ENCODE peak calls at places on chromosomes 2 and 18, in six cellular contexts. Y is breast epithelium, S is sigmoid colon, V is ovary, F is heart left ventricle, U is right lobe of liver. C is an unnamed sample.

GRCh38 chr2:54546925-54547324 is 90.8 kb downstream of the SPTBN1 start:
- DNase-seq in Y (no peak), S (no peak), V (no peak), F (no peak), U (no peak), C (no peak)

GRCh38 chr2:55620123-55620779 is 2.8 kb upstream of the PPP4R3B start:
- DNase-seq in Y (no peak), S (no peak), V (no peak), F (no peak), U (no peak), C (no peak)

GRCh38 chr2:130878316-130878715 is 41.6 kb downstream of the ARHGEF4 start:
- DNase-seq in Y (no peak), S (no peak), V (no peak), F (no peak), U (no peak), C (no peak)

GRCh38 chr2:1515986-1516797 is 102.9 kb downstream of the TPO start:
- DNase-seq in Y (no peak), S (peak; percentile 43), V (no peak), F (no peak), U (peak; percentile 35), C (no peak)

GRCh38 chr2:176130917-176131616 is 1.6 kb downstream of the HOXD8 start:
- DNase-seq in Y (no peak), S (peak; percentile 20), V (no peak), F (no peak), U (no peak), C (no peak)

GRCh38 chr2:237433920-237434319 is 20.0 kb upstream of the COL6A3 start:
- DNase-seq in Y (no peak), S (no peak), V (no peak), F (no peak), U (no peak), C (no peak)

GRCh38 chr18:55387139-55387984 is 200.6 kb downstream of the TCF4 start:
- DNase-seq in Y (no peak), S (no peak), V (no peak), F (peak; percentile 68), U (no peak), C (no peak)

GRCh38 chr2:45210466-45211195 is 201.4 kb upstream of the SIX2 start:
- DNase-seq in Y (no peak), S (no peak), V (no peak), F (no peak), U (no peak), C (no peak)

GRCh38 chr2:44136186-44136585 is 32.5 kb upstream of the PPM1B start:
- DNase-seq in Y (no peak), S (no peak), V (no peak), F (no peak), U (no peak), C (no peak)

GRCh38 chr2:19845323-19845920 is 56.4 kb downstream of the TTC32 start:
- DNase-seq in Y (peak; percentile 10), S (no peak), V (no peak), F (no peak), U (no peak), C (no peak)

GRCh38 chr2:105858868-105859693 is 114.4 kb downstream of the NCK2 start:
- DNase-seq in Y (no peak), S (no peak), V (no peak), F (no peak), U (no peak), C (no peak)

GRCh38 chr2:9807555-9808305 is 35.5 kb upstream of the TAF1B start:
- DNase-seq in Y (no peak), S (peak; percentile 57), V (peak; percentile 10), F (no peak), U (peak; percentile 43), C (no peak)

GRCh38 chr2:104923665-104924064 is 69.8 kb downstream of the POU3F3 start:
- DNase-seq in Y (no peak), S (no peak), V (no peak), F (no peak), U (no peak), C (no peak)

GRCh38 chr2:45169339-45170190 is 160.3 kb upstream of the SIX2 start:
- DNase-seq in Y (no peak), S (no peak), V (no peak), F (no peak), U (no peak), C (no peak)

GRCh38 chr18:76657428-76657827 is 162.4 kb upstream of the ZNF516 start:
- DNase-seq in Y (no peak), S (no peak), V (no peak), F (no peak), U (no peak), C (no peak)

GRCh38 chr2:196987654-196988364 is 61.3 kb upstream of the PGAP1 start:
- DNase-seq in Y (no peak), S (no peak), V (peak; percentile 49), F (peak; percentile 13), U (no peak), C (no peak)

GRCh38 chr2:55923091-55923977 is at the start of gene EFEMP1:
- DNase-seq in Y (peak; percentile 45), S (peak; percentile 81), V (peak; percentile 87), F (peak; percentile 51), U (peak; percentile 57), C (peak; percentile 20)

GRCh38 chr2:14514001-14514400 is 118.5 kb upstream of the LRATD1 start:
- DNase-seq in Y (no peak), S (no peak), V (no peak), F (no peak), U (no peak), C (no peak)

GRCh38 chr18:48441405-48441881 is 32.3 kb upstream of the ZBTB7C start:
- DNase-seq in Y (peak; percentile 46), S (no peak), V (peak; percentile 37), F (peak; percentile 49), U (no peak), C (no peak)

GRCh38 chr18:6411367-6411766 is 3.3 kb downstream of the L3MBTL4 start:
- DNase-seq in Y (no peak), S (no peak), V (no peak), F (no peak), U (no peak), C (no peak)

GRCh38 chr18:6413554-6414117 is 1.1 kb downstream of the L3MBTL4 start:
- DNase-seq in Y (peak; percentile 20), S (no peak), V (peak; percentile 36), F (no peak), U (no peak), C (no peak)

GRCh38 chr18:6412933-6413472 is 1.7 kb downstream of the L3MBTL4 start:
- DNase-seq in Y (no peak), S (no peak), V (no peak), F (no peak), U (no peak), C (no peak)

GRCh38 chr18:6414118-6414722 is 491 bp downstream of the L3MBTL4 start:
- DNase-seq in Y (peak; percentile 58), S (peak; percentile 80), V (peak; percentile 81), F (peak; percentile 71), U (peak; percentile 87), C (peak; percentile 7)

DNA sequence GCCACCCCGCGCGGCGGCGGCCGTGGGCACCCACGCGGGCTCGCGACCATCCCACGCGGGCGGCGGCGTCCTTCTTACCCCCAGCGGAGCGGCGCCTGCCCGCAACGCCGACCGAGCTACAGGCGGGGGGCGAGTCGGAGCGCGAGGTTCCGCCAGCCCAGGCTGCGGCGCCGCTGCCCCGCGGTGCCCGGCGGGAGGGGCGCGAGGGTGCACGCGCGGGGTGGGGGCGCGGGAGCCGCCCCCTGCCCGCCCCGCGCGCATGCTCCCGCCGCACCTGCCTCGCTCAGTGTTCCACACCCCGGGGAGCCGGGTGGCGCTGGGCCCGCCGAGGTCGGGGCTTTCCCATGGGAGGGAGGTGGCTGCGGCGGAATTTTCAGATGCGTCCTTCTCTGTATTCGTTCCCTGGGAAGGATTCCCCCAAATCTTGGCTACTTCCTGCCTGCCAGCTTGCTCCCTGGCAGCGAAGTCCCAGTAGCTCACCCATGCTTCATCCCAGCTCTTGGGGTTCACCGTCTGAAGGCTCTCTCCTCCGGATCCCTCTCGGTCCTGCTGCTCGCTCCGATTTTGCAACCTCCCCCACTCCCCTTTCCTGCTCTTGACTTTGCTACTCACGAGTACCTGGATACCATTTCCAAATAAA is at the start of gene L3MBTL4:
- DNase-seq in Y (peak; percentile 23), S (peak; percentile 64), V (peak; percentile 58), F (peak; percentile 29), U (peak; percentile 88), C (no peak)
- TF ChIP-seq POLR2A in Y (no peak), S (no peak), V (peak; percentile 23), F (no peak), U (peak; percentile 64), C (no peak)

DNA sequence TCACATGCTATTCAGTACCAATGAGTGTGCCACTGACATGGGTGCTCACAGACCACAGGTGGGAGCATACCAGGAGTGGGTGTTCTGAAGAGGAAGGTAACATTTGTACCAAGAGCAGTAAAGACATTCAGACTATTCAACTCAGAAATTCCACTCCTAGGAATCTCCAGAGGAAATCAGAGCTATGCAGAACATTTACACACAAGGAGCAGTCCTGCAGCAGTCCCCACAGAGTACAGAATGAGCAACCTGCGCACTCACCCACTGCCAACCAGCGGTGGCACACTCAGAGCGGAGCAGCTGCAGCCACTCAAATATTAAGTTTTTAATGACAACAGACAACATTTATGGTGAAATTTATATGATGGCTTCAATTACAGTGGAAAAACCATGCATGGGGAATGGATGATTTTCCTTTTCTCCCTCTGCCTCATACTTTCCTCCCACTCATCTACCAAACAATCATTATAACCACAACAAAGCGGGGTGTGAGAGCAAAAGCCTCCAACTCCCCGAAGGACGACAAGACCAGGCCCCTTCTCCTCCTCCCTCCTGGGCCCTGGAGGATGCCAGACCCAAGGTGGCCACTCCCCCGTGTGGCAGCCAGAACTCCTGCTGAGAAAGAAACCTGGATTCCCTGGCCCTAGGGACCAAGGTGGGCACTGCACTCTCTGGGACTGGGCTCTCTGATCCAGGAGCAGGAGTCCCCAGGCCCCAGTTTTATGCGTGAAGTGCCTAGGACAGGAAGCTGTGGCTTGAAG is 5.4 kb downstream of the HS6ST1 start:
- DNase-seq in Y (peak; percentile 20), S (peak; percentile 65), V (no peak), F (no peak), U (no peak), C (no peak)
- TF ChIP-seq CTCF in Y (peak; percentile 29), S (no peak), V (no peak), F (no peak), U (no peak), C (no peak)

GRCh38 chr18:8381801-8382459 is 227.3 kb upstream of the RAB12 start:
- DNase-seq in Y (no peak), S (no peak), V (no peak), F (no peak), U (no peak), C (no peak)
- H3K27ac ChIP-seq in Y (no peak overlapping the region), S (no peak overlapping the region), V (no peak overlapping the region), F (no peak overlapping the region), U (no peak overlapping the region), C (no peak overlapping the region)

DNA sequence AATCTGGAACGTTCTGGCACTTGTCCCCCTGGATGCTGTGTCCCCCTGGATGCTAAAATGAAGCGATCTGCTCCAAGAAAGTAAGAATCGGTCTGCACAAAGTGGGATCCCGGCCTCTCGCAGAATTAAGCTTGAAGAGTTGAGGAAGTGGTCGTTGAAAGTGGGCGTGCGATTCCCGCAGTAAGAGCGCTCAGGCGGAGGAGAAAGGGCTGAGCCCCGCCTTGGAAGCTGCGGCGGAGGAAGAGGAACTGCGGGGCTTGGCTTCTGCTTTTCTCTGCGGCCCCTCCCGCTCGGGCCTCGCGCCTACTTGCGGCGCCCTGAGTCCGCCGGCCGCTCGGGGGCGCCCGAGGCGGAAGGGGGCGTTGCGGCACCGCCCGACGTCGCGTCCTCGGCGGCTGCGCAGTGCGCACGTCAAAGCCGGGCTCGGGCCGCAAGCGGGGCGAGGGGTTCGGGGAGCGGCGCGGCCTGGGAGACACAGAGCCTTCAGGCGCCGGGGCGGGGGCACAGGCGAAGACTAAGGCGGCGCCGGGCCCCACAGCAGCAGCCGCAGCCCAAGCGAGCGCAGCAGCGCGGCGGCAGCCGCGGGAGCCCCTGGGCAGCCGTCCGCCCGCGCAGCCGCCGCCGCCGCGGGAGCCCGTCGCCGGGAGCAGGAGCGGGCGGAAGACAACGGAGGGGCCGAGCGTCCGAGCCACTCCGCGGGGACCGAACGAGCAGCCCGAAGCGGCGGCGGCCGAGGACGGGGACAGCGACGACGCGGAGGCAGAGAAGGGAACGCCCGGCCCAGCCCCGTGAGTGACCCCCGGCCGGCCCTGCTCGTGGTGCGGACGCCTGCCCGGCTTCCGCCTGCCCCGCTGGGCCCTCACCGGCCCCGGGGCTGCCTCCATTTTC is at the start of gene CAB39:
- DNase-seq in Y (peak; percentile 72), S (peak; percentile 93), V (peak; percentile 83), F (peak; percentile 88), U (peak; percentile 90), C (peak; percentile 69)
- TF ChIP-seq POLR2A in Y (no peak), S (no peak), V (peak; percentile 73), F (no peak), U (peak; percentile 89), C (peak; percentile 95)

C was measured in gastrocnemius medialis.